ENCODE peak calls at places on chromosomes 11 and 22, in four cellular contexts. One of them, this sample, is unnamed.
A peak's percentile ranks its signal among the peaks of the same experiment; 100 is the strongest.

GRCh38 chr11:126834573-126834972 is 166.0 kb downstream of the KIRREL3 start:
- DNase-seq in K562: no peak
- DNase-seq in HepG2: no peak
- DNase-seq in GM12878: no peak
- DNase-seq in this sample: no peak

GRCh38 chr22:27740192-27740748 is 61.3 kb downstream of the MN1 start:
- DNase-seq in HepG2: no peak
- DNase-seq in K562: no peak
- DNase-seq in GM12878: no peak
- DNase-seq in this sample: no peak

GRCh38 chr11:2304156-2305139 is 2.6 kb downstream of the TSPAN32 start:
- DNase-seq in HepG2: no peak
- DNase-seq in GM12878: no peak
- DNase-seq in K562: no peak
- DNase-seq in this sample: no peak

GRCh38 chr11:124769804-124770774 is 8.0 kb upstream of the ESAM start:
- DNase-seq in HepG2: peak; percentile 51
- DNase-seq in GM12878: no peak
- DNase-seq in K562: no peak
- DNase-seq in this sample: no peak

GRCh38 chr11:64358907-64359711 is at the start of gene RPS6KA4:
- DNase-seq in HepG2: no peak
- DNase-seq in GM12878: no peak
- DNase-seq in K562: peak; percentile 91
- DNase-seq in this sample: peak; percentile 76

GRCh38 chr11:46200537-46201281 is 76.8 kb upstream of the CREB3L1 start:
- DNase-seq in HepG2: no peak
- DNase-seq in K562: no peak
- DNase-seq in GM12878: no peak
- DNase-seq in this sample: no peak

GRCh38 chr11:46912526-46913150 is 5.7 kb downstream of the LRP4 start:
- DNase-seq in GM12878: no peak
- DNase-seq in K562: no peak
- DNase-seq in HepG2: no peak
- DNase-seq in this sample: peak; percentile 92

GRCh38 chr11:126655807-126656128 is 300.3 kb downstream of the ST3GAL4 start:
- DNase-seq in K562: no peak
- DNase-seq in GM12878: no peak
- DNase-seq in HepG2: no peak
- DNase-seq in this sample: no peak

GRCh38 chr11:125724125-125724524 is 22.0 kb upstream of the PATE1 start:
- DNase-seq in GM12878: no peak
- DNase-seq in HepG2: peak; percentile 22
- DNase-seq in K562: no peak
- DNase-seq in this sample: peak; percentile 56

GRCh38 chr11:13030857-13031256 is 21.7 kb downstream of the RASSF10 start:
- DNase-seq in GM12878: no peak
- DNase-seq in HepG2: peak; percentile 14
- DNase-seq in K562: no peak
- DNase-seq in this sample: no peak

GRCh38 chr22:25942989-25943411 is 201.0 kb downstream of the MYO18B start:
- DNase-seq in HepG2: no peak
- DNase-seq in K562: no peak
- DNase-seq in GM12878: no peak
- DNase-seq in this sample: no peak

GRCh38 chr11:65111537-65112225 is at the start of gene TM7SF2:
- DNase-seq in K562: peak; percentile 97
- DNase-seq in HepG2: peak; percentile 93
- DNase-seq in GM12878: no peak
- DNase-seq in this sample: peak; percentile 99

GRCh38 chr11:35723493-35724284 is 61.1 kb downstream of the TRIM44 start:
- DNase-seq in GM12878: no peak
- DNase-seq in K562: no peak
- DNase-seq in HepG2: no peak
- DNase-seq in this sample: no peak

GRCh38 chr22:20517422-20517821 is 10.0 kb downstream of the MED15 start:
- DNase-seq in K562: peak; percentile 53
- DNase-seq in HepG2: no peak
- DNase-seq in GM12878: no peak
- DNase-seq in this sample: no peak

GRCh38 chr11:17256512-17256911 is 20.0 kb upstream of the NUCB2 start:
- DNase-seq in HepG2: no peak
- DNase-seq in K562: no peak
- DNase-seq in GM12878: no peak
- DNase-seq in this sample: no peak

GRCh38 chr11:128215238-128215882 is 372.0 kb downstream of the ETS1 start:
- DNase-seq in K562: no peak
- DNase-seq in HepG2: no peak
- DNase-seq in GM12878: no peak
- DNase-seq in this sample: no peak

GRCh38 chr11:4704054-4704789 is at the start of gene MMP26:
- DNase-seq in GM12878: no peak
- DNase-seq in HepG2: no peak
- DNase-seq in K562: no peak
- DNase-seq in this sample: peak; percentile 69

GRCh38 chr11:64251986-64252837 is 882 bp downstream of the PLCB3 start:
- DNase-seq in GM12878: no peak
- DNase-seq in HepG2: no peak
- DNase-seq in K562: peak; percentile 75
- DNase-seq in this sample: peak; percentile 66

GRCh38 chr22:44578115-44578457 is 80.1 kb upstream of the RTL6 start:
- DNase-seq in K562: no peak
- DNase-seq in HepG2: no peak
- DNase-seq in GM12878: no peak
- DNase-seq in this sample: no peak

GRCh38 chr11:59259047-59259446 is 46.3 kb upstream of the MPEG1 start:
- DNase-seq in GM12878: no peak
- DNase-seq in K562: no peak
- DNase-seq in HepG2: no peak
- DNase-seq in this sample: no peak

GRCh38 chr11:104823638-104824037 is 74.6 kb downstream of the CASP12 start:
- DNase-seq in K562: no peak
- DNase-seq in HepG2: no peak
- DNase-seq in GM12878: no peak
- DNase-seq in this sample: no peak

GRCh38 chr11:111911563-111912401 is at the start of gene CRYAB:
- DNase-seq in GM12878: no peak
- DNase-seq in K562: peak; percentile 36
- DNase-seq in HepG2: peak; percentile 32
- DNase-seq in this sample: peak; percentile 62

GRCh38 chr11:26905368-26905767 is 88.5 kb upstream of the FIBIN start:
- DNase-seq in GM12878: no peak
- DNase-seq in K562: no peak
- DNase-seq in HepG2: no peak
- DNase-seq in this sample: peak; percentile 12
- TF ChIP-seq EZH2 in GM12878: no peak
- TF ChIP-seq EZH2 in K562: no peak
- TF ChIP-seq EZH2 in HepG2: no peak
- TF ChIP-seq EZH2 in this sample: no peak

DNA sequence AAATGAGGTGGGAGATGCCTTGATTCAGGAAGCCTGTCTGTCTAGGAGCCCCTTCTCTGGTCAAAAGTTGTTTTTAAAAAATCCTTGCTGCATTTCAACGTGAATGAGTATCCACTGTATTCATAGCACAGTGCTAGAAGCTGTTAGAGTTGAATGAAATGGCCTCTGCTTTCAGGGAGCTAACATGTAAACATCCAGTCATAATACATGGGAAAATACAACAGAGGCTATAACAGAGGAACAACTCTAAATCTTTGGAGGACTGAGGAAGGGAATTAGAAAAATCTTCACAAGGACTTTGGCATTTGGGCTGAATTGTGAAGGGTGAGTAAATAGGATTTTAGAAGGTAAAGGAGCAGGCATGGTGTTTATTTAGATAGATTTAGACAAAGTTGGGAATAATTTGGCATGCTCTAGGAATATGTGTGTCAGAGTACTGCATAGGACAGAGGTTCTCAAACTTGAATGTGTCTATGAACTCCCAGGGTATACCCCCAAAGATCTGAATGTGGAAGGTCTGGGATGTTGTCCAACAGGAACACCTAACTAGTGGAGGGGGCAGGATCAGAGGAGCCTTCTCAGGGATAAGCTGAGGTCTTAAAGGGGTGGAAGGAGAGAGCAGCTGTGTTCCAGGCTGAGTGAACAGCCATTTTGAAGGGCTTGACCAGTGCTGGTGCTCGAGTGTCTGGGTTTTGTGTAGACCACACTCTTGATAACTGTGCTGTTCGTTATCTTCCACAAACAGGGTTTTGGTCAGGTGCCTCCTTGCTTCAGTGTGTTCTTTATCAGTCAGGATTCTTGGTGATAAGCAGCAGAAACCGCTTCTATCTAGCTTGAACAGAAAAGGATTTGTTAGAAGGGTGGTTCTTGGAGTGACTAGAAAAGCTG is 12.7 kb downstream of the SREBF2 start:
- DNase-seq in K562: no peak
- DNase-seq in HepG2: no peak
- DNase-seq in GM12878: no peak
- DNase-seq in this sample: no peak
- H3K4me1 ChIP-seq in K562: peaks cover 22% of the 10 kb centered on the region
- H3K4me1 ChIP-seq in HepG2: peaks cover 69% of the 10 kb centered on the region
- H3K4me1 ChIP-seq in GM12878: peaks cover 29% of the 10 kb centered on the region
- H3K4me1 ChIP-seq in this sample: peaks cover 51% of the 10 kb centered on the region

GRCh38 chr22:21915624-21916308 is 36.9 kb downstream of the PPM1F start:
- DNase-seq in K562: no peak
- DNase-seq in HepG2: no peak
- DNase-seq in GM12878: no peak
- DNase-seq in this sample: no peak

GRCh38 chr22:21904250-21904789 is 36.9 kb upstream of the MAPK1 start:
- DNase-seq in K562: no peak
- DNase-seq in HepG2: no peak
- DNase-seq in GM12878: no peak
- DNase-seq in this sample: no peak

GRCh38 chr22:21907638-21908522 is 40.4 kb upstream of the MAPK1 start:
- DNase-seq in K562: peak; percentile 57
- DNase-seq in HepG2: no peak
- DNase-seq in GM12878: no peak
- DNase-seq in this sample: no peak

DNA sequence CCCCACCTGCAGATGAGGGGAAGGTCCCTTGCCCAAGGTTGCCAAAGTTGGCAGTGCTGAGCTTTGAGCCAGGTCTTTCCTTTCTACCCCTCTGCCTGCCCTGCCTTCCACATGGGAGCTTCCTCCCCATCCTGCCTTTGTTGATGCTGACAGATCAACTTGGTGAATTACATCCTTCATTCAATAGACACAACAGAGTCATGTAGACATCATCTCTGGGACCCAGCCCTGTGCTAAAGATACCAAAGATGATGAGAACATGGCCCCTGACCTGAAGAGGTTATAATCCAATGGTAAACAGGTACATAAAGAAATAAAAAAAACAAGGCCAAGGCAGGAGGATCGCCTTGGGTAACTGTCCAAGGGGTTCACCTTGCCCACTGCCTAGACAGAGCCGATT is 42.4 kb upstream of the MAPK1 start:
- DNase-seq in GM12878: no peak
- DNase-seq in K562: peak; percentile 46
- DNase-seq in HepG2: no peak
- DNase-seq in this sample: no peak
- TF ChIP-seq JUNB in GM12878: no peak
- TF ChIP-seq JUNB in K562: no peak
- TF ChIP-seq JUNB in HepG2: no peak
- TF ChIP-seq JUNB in this sample: no peak

GRCh38 chr11:118108513-118108912 is 21.8 kb upstream of the SMIM35 start:
- DNase-seq in GM12878: no peak
- DNase-seq in K562: no peak
- DNase-seq in HepG2: no peak
- DNase-seq in this sample: peak; percentile 49

GRCh38 chr11:118102721-118103261 is 16.0 kb upstream of the SMIM35 start:
- DNase-seq in GM12878: no peak
- DNase-seq in K562: peak; percentile 74
- DNase-seq in HepG2: no peak
- DNase-seq in this sample: no peak

GRCh38 chr11:118106789-118107335 is 20.1 kb upstream of the SMIM35 start:
- DNase-seq in GM12878: no peak
- DNase-seq in K562: no peak
- DNase-seq in HepG2: no peak
- DNase-seq in this sample: no peak

GRCh38 chr11:118104491-118104890 is 17.7 kb upstream of the SMIM35 start:
- DNase-seq in GM12878: no peak
- DNase-seq in HepG2: no peak
- DNase-seq in K562: no peak
- DNase-seq in this sample: no peak

DNA sequence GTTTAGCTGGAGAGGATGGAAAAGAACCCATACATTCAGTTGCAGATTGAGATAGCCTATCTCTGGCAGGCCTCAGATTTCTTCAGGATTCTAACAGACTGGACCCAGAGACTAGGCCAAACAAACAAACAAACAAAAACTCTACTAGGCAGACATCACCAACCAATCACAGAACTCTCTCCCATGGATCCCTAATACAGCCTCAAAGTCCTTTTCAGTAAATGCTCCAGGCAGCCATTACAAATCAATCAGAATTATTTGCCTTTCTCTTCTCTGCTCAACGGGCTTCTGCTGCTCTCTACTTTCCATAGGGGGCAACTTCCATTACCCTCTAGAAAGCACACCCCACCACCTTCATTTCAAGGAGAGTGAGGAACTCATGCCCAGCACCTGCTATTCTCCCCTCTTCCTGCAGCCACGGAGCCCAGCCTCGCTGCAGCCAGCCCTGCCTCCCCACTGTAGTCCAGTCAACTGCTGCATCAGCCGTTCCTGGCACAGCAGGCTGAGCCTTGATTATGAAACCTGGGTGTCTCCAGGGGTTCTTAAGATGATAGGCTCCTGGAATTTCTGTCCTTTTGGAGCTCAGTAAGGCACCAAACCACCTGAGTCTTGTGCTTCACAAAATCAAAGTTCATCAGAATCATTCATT is 19.0 kb upstream of the SMIM35 start:
- DNase-seq in K562: no peak
- DNase-seq in HepG2: no peak
- DNase-seq in GM12878: no peak
- DNase-seq in this sample: no peak
- TF ChIP-seq EZH2 in K562: no peak
- TF ChIP-seq EZH2 in HepG2: no peak
- TF ChIP-seq EZH2 in GM12878: no peak
- TF ChIP-seq EZH2 in this sample: no peak

This sample was measured in GM23338.